ENCODE peak calls at places on chromosomes 13 and 19, in four cellular contexts. R, J, E and Y are unnamed samples.

GRCh38 chr19:17469371-17470203 is 737 bp upstream of the SLC27A1 start:
- DNase-seq in E (peak), J (peak), R (peak), Y (peak)

GRCh38 chr13:113802761-113803160 is 43.7 kb downstream of the TMEM255B start:
- DNase-seq in R (no peak), E (no peak), J (no peak), Y (no peak)

GRCh38 chr19:47848871-47849473 is 10.1 kb upstream of the TPRX2 start:
- DNase-seq in E (peak), R (no peak), J (no peak), Y (no peak)

GRCh38 chr19:47296036-47296435 is 13.6 kb upstream of the C5AR1 start:
- DNase-seq in J (peak), R (peak), E (peak), Y (peak)

GRCh38 chr13:98576215-98576945 is 527 bp downstream of the STK24 start:
- DNase-seq in E (peak), R (peak), J (no peak), Y (peak)

GRCh38 chr13:110298566-110299321 is 8.2 kb downstream of the COL4A1 start:
- DNase-seq in R (no peak), E (no peak), J (no peak), Y (peak)

GRCh38 chr13:24176351-24177101 is 16.0 kb downstream of the SPATA13 start:
- DNase-seq in J (no peak), R (no peak), E (no peak), Y (no peak)

GRCh38 chr13:99907627-99908026 is 63.9 kb downstream of the ZIC5 start:
- DNase-seq in J (no peak), R (no peak), E (no peak), Y (no peak)

GRCh38 chr19:34505321-34506025 is 23.9 kb downstream of the WTIP start:
- DNase-seq in E (no peak), J (no peak), R (no peak), Y (no peak)

GRCh38 chr13:113845723-113846638 is 17.9 kb downstream of the GAS6 start:
- DNase-seq in J (no peak), R (no peak), E (no peak), Y (peak)

GRCh38 chr19:782195-783043 is 14.8 kb upstream of the PTBP1 start:
- DNase-seq in R (peak), J (no peak), E (no peak), Y (no peak)

GRCh38 chr19:10289836-10290438 is at the start of gene ICAM5:
- DNase-seq in E (peak), J (no peak), R (no peak), Y (no peak)

GRCh38 chr13:99969934-99970760 is 1.4 kb downstream of the ZIC5 start:
- DNase-seq in J (no peak), E (no peak), R (peak), Y (no peak)

GRCh38 chr13:96238861-96239260 is 149.0 kb downstream of the HS6ST3 start:
- DNase-seq in E (no peak), R (no peak), J (no peak), Y (no peak)

GRCh38 chr19:7326105-7326877 is 22.4 kb upstream of the ARHGEF18 start:
- DNase-seq in J (no peak), E (no peak), R (peak), Y (no peak)

GRCh38 chr19:5917431-5918107 is 3.5 kb downstream of the CAPS start:
- DNase-seq in R (no peak), J (no peak), E (no peak), Y (no peak)

GRCh38 chr19:14432817-14433453 is at the start of gene PKN1:
- DNase-seq in R (no peak), E (peak), J (no peak), Y (peak)

GRCh38 chr19:32976223-32976805 is 4.3 kb downstream of the FAAP24 start:
- DNase-seq in J (peak), R (peak), E (peak), Y (peak)

GRCh38 chr19:5607318-5608270 is 15.0 kb downstream of the SAFB2 start:
- DNase-seq in J (no peak), R (no peak), E (no peak), Y (no peak)

GRCh38 chr19:5403968-5404640 is 51.1 kb upstream of the ZNRF4 start:
- DNase-seq in R (peak), E (no peak), J (peak), Y (peak)

GRCh38 chr19:11197291-11198174 is at the start of gene KANK2:
- DNase-seq in E (peak), R (peak), J (peak), Y (peak)

GRCh38 chr19:40445945-40446784 is 2.0 kb upstream of the SERTAD3 start:
- DNase-seq in J (no peak), E (no peak), R (peak), Y (no peak)

GRCh38 chr13:30216111-30216510 is 91.2 kb downstream of the KATNAL1 start:
- DNase-seq in J (no peak), E (no peak), R (no peak), Y (no peak)

GRCh38 chr13:49368688-49369087 is 75.2 kb downstream of the CAB39L start:
- DNase-seq in E (no peak), R (no peak), J (no peak), Y (no peak)

GRCh38 chr13:110392510-110393233 is 85.6 kb downstream of the COL4A2 start:
- DNase-seq in E (no peak), J (no peak), R (no peak), Y (no peak)